ENCODE peak calls at places on chromosome 20, in seven cellular contexts. One of them, this sample, is unnamed.

GRCh38 chr20:1029980-1030379 is 27.9 kb upstream of the RSPO4 start:
- DNase-seq in GM13976: no peak
- DNase-seq in HFFc6: no peak
- DNase-seq in activated B cell treated with CpG ODN at 0.5 μM for 24 hours: no peak
- DNase-seq in endothelial cell: no peak
- DNase-seq in astrocyte of the spinal cord: no peak
- DNase-seq in lower lobe of right lung: no peak
- DNase-seq in this sample: no peak

GRCh38 chr20:18973499-18974173 is 160.1 kb downstream of the SCP2D1 start:
- DNase-seq in GM13976: no peak
- DNase-seq in astrocyte of the spinal cord: no peak
- DNase-seq in endothelial cell: no peak
- DNase-seq in lower lobe of right lung: no peak
- DNase-seq in activated B cell treated with CpG ODN at 0.5 μM for 24 hours: no peak
- DNase-seq in HFFc6: no peak
- DNase-seq in this sample: no peak

GRCh38 chr20:38805958-38806854 is 709 bp downstream of the PPP1R16B start:
- DNase-seq in HFFc6: no peak
- DNase-seq in endothelial cell: peak; percentile 37
- DNase-seq in lower lobe of right lung: peak; percentile 47
- DNase-seq in GM13976: peak; percentile 61
- DNase-seq in activated B cell treated with CpG ODN at 0.5 μM for 24 hours: peak; percentile 64
- DNase-seq in astrocyte of the spinal cord: no peak
- DNase-seq in this sample: peak; percentile 63

GRCh38 chr20:9407805-9408421 is 106.5 kb upstream of the LAMP5 start:
- DNase-seq in activated B cell treated with CpG ODN at 0.5 μM for 24 hours: no peak
- DNase-seq in endothelial cell: peak; percentile 74
- DNase-seq in astrocyte of the spinal cord: peak; percentile 77
- DNase-seq in lower lobe of right lung: no peak
- DNase-seq in GM13976: peak; percentile 55
- DNase-seq in HFFc6: peak; percentile 71
- DNase-seq in this sample: peak; percentile 73

GRCh38 chr20:46260480-46260879 is 47.8 kb downstream of the CDH22 start:
- DNase-seq in activated B cell treated with CpG ODN at 0.5 μM for 24 hours: no peak
- DNase-seq in endothelial cell: no peak
- DNase-seq in GM13976: no peak
- DNase-seq in HFFc6: no peak
- DNase-seq in astrocyte of the spinal cord: no peak
- DNase-seq in lower lobe of right lung: peak; percentile 67
- DNase-seq in this sample: no peak

GRCh38 chr20:10863337-10864060 is 189.7 kb upstream of the JAG1 start:
- DNase-seq in activated B cell treated with CpG ODN at 0.5 μM for 24 hours: no peak
- DNase-seq in lower lobe of right lung: no peak
- DNase-seq in HFFc6: peak; percentile 38
- DNase-seq in GM13976: no peak
- DNase-seq in astrocyte of the spinal cord: peak; percentile 88
- DNase-seq in endothelial cell: no peak
- DNase-seq in this sample: no peak

GRCh38 chr20:2890743-2891142 is 17.5 kb downstream of the PTPRA start:
- DNase-seq in HFFc6: peak; percentile 52
- DNase-seq in lower lobe of right lung: no peak
- DNase-seq in GM13976: no peak
- DNase-seq in activated B cell treated with CpG ODN at 0.5 μM for 24 hours: no peak
- DNase-seq in endothelial cell: no peak
- DNase-seq in astrocyte of the spinal cord: peak; percentile 25
- DNase-seq in this sample: no peak

GRCh38 chr20:46341374-46342044 is 33.2 kb upstream of the CDH22 start:
- DNase-seq in HFFc6: no peak
- DNase-seq in astrocyte of the spinal cord: no peak
- DNase-seq in endothelial cell: no peak
- DNase-seq in GM13976: no peak
- DNase-seq in lower lobe of right lung: no peak
- DNase-seq in activated B cell treated with CpG ODN at 0.5 μM for 24 hours: no peak
- DNase-seq in this sample: no peak

GRCh38 chr20:12030470-12030869 is 112.8 kb downstream of the BTBD3 start:
- DNase-seq in activated B cell treated with CpG ODN at 0.5 μM for 24 hours: no peak
- DNase-seq in GM13976: no peak
- DNase-seq in HFFc6: no peak
- DNase-seq in endothelial cell: no peak
- DNase-seq in lower lobe of right lung: peak; percentile 51
- DNase-seq in astrocyte of the spinal cord: no peak
- DNase-seq in this sample: no peak

GRCh38 chr20:61731363-61732181 is 334.1 kb downstream of the TAF4 start:
- DNase-seq in astrocyte of the spinal cord: peak; percentile 61
- DNase-seq in activated B cell treated with CpG ODN at 0.5 μM for 24 hours: no peak
- DNase-seq in HFFc6: peak; percentile 59
- DNase-seq in GM13976: no peak
- DNase-seq in endothelial cell: no peak
- DNase-seq in lower lobe of right lung: peak; percentile 23
- DNase-seq in this sample: no peak

GRCh38 chr20:62403331-62403730 is 3.8 kb downstream of the CABLES2 start:
- DNase-seq in endothelial cell: no peak
- DNase-seq in activated B cell treated with CpG ODN at 0.5 μM for 24 hours: no peak
- DNase-seq in HFFc6: no peak
- DNase-seq in astrocyte of the spinal cord: no peak
- DNase-seq in GM13976: no peak
- DNase-seq in lower lobe of right lung: no peak
- DNase-seq in this sample: no peak

GRCh38 chr20:3010985-3011723 is 32.3 kb upstream of the GNRH2 start:
- DNase-seq in lower lobe of right lung: no peak
- DNase-seq in activated B cell treated with CpG ODN at 0.5 μM for 24 hours: no peak
- DNase-seq in endothelial cell: no peak
- DNase-seq in GM13976: no peak
- DNase-seq in HFFc6: peak; percentile 60
- DNase-seq in astrocyte of the spinal cord: peak; percentile 74
- DNase-seq in this sample: peak; percentile 38

GRCh38 chr20:61082700-61083099 is 169.4 kb upstream of the CDH4 start:
- DNase-seq in astrocyte of the spinal cord: no peak
- DNase-seq in GM13976: no peak
- DNase-seq in endothelial cell: no peak
- DNase-seq in lower lobe of right lung: no peak
- DNase-seq in activated B cell treated with CpG ODN at 0.5 μM for 24 hours: no peak
- DNase-seq in HFFc6: no peak
- DNase-seq in this sample: no peak

GRCh38 chr20:51553897-51554504 is 11.5 kb upstream of the NFATC2 start:
- DNase-seq in GM13976: no peak
- DNase-seq in astrocyte of the spinal cord: peak; percentile 47
- DNase-seq in activated B cell treated with CpG ODN at 0.5 μM for 24 hours: no peak
- DNase-seq in HFFc6: peak; percentile 55
- DNase-seq in lower lobe of right lung: no peak
- DNase-seq in endothelial cell: no peak
- DNase-seq in this sample: no peak

GRCh38 chr20:38859070-38859690 is 53.7 kb downstream of the PPP1R16B start:
- DNase-seq in lower lobe of right lung: no peak
- DNase-seq in HFFc6: no peak
- DNase-seq in GM13976: peak; percentile 70
- DNase-seq in activated B cell treated with CpG ODN at 0.5 μM for 24 hours: no peak
- DNase-seq in astrocyte of the spinal cord: no peak
- DNase-seq in endothelial cell: no peak
- DNase-seq in this sample: peak; percentile 67

GRCh38 chr20:26208296-26209091 is 511.8 kb upstream of the ZNF337 start:
- DNase-seq in astrocyte of the spinal cord: no peak
- DNase-seq in lower lobe of right lung: peak; percentile 75
- DNase-seq in HFFc6: no peak
- DNase-seq in GM13976: peak; percentile 15
- DNase-seq in endothelial cell: peak; percentile 53
- DNase-seq in activated B cell treated with CpG ODN at 0.5 μM for 24 hours: no peak
- DNase-seq in this sample: peak; percentile 33

DNA sequence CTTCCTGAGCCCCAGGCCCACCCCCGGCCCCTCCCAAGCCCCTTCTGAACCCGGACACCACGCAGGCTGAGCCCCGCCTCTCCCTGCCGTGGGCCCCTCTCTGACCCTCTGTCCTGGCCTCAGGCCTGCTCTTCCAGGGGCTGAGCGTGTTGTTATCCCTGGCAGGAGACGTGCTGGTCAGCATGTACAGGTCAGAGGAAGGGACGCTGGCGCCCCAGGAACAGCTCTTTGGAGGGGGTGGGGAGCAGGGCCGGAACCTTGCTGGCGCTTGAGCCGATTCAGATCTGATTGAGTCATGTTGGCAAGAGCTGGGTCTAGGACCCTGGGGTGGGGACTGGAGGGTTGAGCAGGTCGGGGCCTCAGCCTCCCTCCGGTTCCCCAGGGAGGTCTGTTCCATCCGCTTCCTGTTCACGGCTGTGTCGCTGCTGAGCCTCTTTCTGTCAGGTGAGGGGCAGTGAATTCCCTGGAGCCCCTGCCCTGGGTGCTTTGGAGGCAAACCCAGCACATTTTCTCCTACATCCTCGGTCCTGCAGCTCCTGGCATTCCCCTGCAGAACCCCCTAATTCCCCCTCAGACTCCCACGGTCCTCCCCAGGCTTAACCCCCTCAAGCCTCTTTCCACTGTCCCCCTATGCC is 1.9 kb downstream of the SPAG4 start:
- DNase-seq in activated B cell treated with CpG ODN at 0.5 μM for 24 hours: peak; percentile 51
- DNase-seq in lower lobe of right lung: peak; percentile 58
- DNase-seq in GM13976: peak; percentile 68
- DNase-seq in endothelial cell: peak; percentile 48
- DNase-seq in astrocyte of the spinal cord: peak; percentile 59
- DNase-seq in HFFc6: peak; percentile 39
- DNase-seq in this sample: peak; percentile 79
- TF ChIP-seq CTCF in activated B cell treated with CpG ODN at 0.5 μM for 24 hours: no peak
- TF ChIP-seq CTCF in lower lobe of right lung: peak; percentile 41
- TF ChIP-seq CTCF in GM13976: peak; percentile 16
- TF ChIP-seq CTCF in endothelial cell: no peak
- TF ChIP-seq CTCF in astrocyte of the spinal cord: peak; percentile 46
- TF ChIP-seq CTCF in HFFc6: peak; percentile 62
- TF ChIP-seq CTCF in this sample: peak; percentile 56

GRCh38 chr20:24149175-24149574 is 160.6 kb upstream of the GGTLC1 start:
- DNase-seq in lower lobe of right lung: no peak
- DNase-seq in endothelial cell: no peak
- DNase-seq in GM13976: no peak
- DNase-seq in activated B cell treated with CpG ODN at 0.5 μM for 24 hours: no peak
- DNase-seq in HFFc6: no peak
- DNase-seq in astrocyte of the spinal cord: no peak
- DNase-seq in this sample: no peak

GRCh38 chr20:24151621-24152020 is 163.0 kb upstream of the GGTLC1 start:
- DNase-seq in activated B cell treated with CpG ODN at 0.5 μM for 24 hours: no peak
- DNase-seq in astrocyte of the spinal cord: no peak
- DNase-seq in endothelial cell: no peak
- DNase-seq in GM13976: no peak
- DNase-seq in lower lobe of right lung: no peak
- DNase-seq in HFFc6: no peak
- DNase-seq in this sample: no peak

GRCh38 chr20:24150406-24150805 is 161.8 kb upstream of the GGTLC1 start:
- DNase-seq in endothelial cell: no peak
- DNase-seq in lower lobe of right lung: no peak
- DNase-seq in HFFc6: no peak
- DNase-seq in astrocyte of the spinal cord: no peak
- DNase-seq in GM13976: no peak
- DNase-seq in activated B cell treated with CpG ODN at 0.5 μM for 24 hours: no peak
- DNase-seq in this sample: no peak

GRCh38 chr20:24148372-24148771 is 159.8 kb upstream of the GGTLC1 start:
- DNase-seq in lower lobe of right lung: peak; percentile 59
- DNase-seq in activated B cell treated with CpG ODN at 0.5 μM for 24 hours: no peak
- DNase-seq in GM13976: no peak
- DNase-seq in astrocyte of the spinal cord: no peak
- DNase-seq in endothelial cell: no peak
- DNase-seq in HFFc6: no peak
- DNase-seq in this sample: peak; percentile 47

GRCh38 chr20:24149881-24150307 is 161.3 kb upstream of the GGTLC1 start:
- DNase-seq in astrocyte of the spinal cord: no peak
- DNase-seq in GM13976: no peak
- DNase-seq in activated B cell treated with CpG ODN at 0.5 μM for 24 hours: no peak
- DNase-seq in lower lobe of right lung: no peak
- DNase-seq in endothelial cell: peak; percentile 67
- DNase-seq in HFFc6: no peak
- DNase-seq in this sample: no peak
- TF ChIP-seq CTCF in astrocyte of the spinal cord: peak; percentile 38
- TF ChIP-seq CTCF in GM13976: peak; percentile 10
- TF ChIP-seq CTCF in activated B cell treated with CpG ODN at 0.5 μM for 24 hours: no peak
- TF ChIP-seq CTCF in lower lobe of right lung: peak; percentile 24
- TF ChIP-seq CTCF in endothelial cell: peak; percentile 45
- TF ChIP-seq CTCF in HFFc6: peak; percentile 61
- TF ChIP-seq CTCF in this sample: no peak

DNA sequence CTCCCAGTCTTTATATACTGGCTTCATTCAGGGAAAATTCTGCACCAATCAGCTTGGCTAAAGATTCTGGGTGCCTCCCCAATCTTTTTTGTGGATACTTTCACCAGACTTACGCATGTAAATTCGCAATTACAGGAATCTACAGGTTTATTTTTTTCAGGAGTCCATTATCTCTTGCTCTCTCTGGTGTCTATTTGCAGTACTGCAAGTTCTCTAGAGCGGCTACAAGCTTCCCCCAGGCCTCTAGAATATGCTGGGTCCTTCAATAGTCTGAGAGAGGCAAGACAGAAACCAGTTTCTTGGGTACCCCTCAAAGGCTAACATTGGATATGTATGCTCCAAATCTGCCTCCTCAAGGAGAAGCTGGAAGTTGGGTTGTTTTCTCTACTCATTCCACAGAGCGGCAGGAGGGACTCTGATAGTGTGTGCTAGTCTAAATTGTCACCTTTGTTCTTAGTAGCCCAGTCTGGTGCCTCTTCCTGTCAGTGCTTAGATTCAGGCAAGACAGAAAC is 58.5 kb downstream of the SUN5 start:
- DNase-seq in astrocyte of the spinal cord: peak; percentile 22
- DNase-seq in lower lobe of right lung: no peak
- DNase-seq in HFFc6: peak; percentile 27
- DNase-seq in activated B cell treated with CpG ODN at 0.5 μM for 24 hours: no peak
- DNase-seq in GM13976: peak; percentile 18
- DNase-seq in endothelial cell: peak; percentile 31
- DNase-seq in this sample: peak; percentile 37
- TF ChIP-seq CTCF in astrocyte of the spinal cord: peak; percentile 66
- TF ChIP-seq CTCF in lower lobe of right lung: peak; percentile 17
- TF ChIP-seq CTCF in HFFc6: peak; percentile 72
- TF ChIP-seq CTCF in activated B cell treated with CpG ODN at 0.5 μM for 24 hours: no peak
- TF ChIP-seq CTCF in GM13976: no peak
- TF ChIP-seq CTCF in endothelial cell: peak; percentile 50
- TF ChIP-seq CTCF in this sample: peak; percentile 80

GRCh38 chr20:57709823-57710799 is at the start of gene PMEPA1:
- DNase-seq in endothelial cell: peak; percentile 96
- DNase-seq in lower lobe of right lung: peak; percentile 95
- DNase-seq in activated B cell treated with CpG ODN at 0.5 μM for 24 hours: peak; percentile 95
- DNase-seq in astrocyte of the spinal cord: peak; percentile 99
- DNase-seq in HFFc6: peak; percentile 90
- DNase-seq in GM13976: peak; percentile 92
- DNase-seq in this sample: peak; percentile 93
- TF ChIP-seq CTCF in endothelial cell: peak; percentile 38
- TF ChIP-seq CTCF in lower lobe of right lung: no peak
- TF ChIP-seq CTCF in activated B cell treated with CpG ODN at 0.5 μM for 24 hours: no peak
- TF ChIP-seq CTCF in astrocyte of the spinal cord: no peak
- TF ChIP-seq CTCF in HFFc6: peak; percentile 55
- TF ChIP-seq CTCF in GM13976: no peak
- TF ChIP-seq CTCF in this sample: no peak

GRCh38 chr20:40265872-40266533 is 423.0 kb downstream of the MAFB start:
- DNase-seq in astrocyte of the spinal cord: peak; percentile 26
- DNase-seq in endothelial cell: peak; percentile 40
- DNase-seq in lower lobe of right lung: no peak
- DNase-seq in HFFc6: no peak
- DNase-seq in GM13976: no peak
- DNase-seq in activated B cell treated with CpG ODN at 0.5 μM for 24 hours: no peak
- DNase-seq in this sample: peak; percentile 10
- TF ChIP-seq CTCF in astrocyte of the spinal cord: peak; percentile 52
- TF ChIP-seq CTCF in endothelial cell: peak; percentile 48
- TF ChIP-seq CTCF in lower lobe of right lung: peak; percentile 45
- TF ChIP-seq CTCF in HFFc6: no peak
- TF ChIP-seq CTCF in GM13976: no peak
- TF ChIP-seq CTCF in activated B cell treated with CpG ODN at 0.5 μM for 24 hours: no peak
- TF ChIP-seq CTCF in this sample: no peak

This sample was measured in activated CD8-positive, alpha-beta T cell treated with anti-CD3 and anti-CD28 coated beads for 36 hours.